ENCODE peak calls at places on chromosome 3, in nine cellular contexts. One of them, this sample, is unnamed.

GRCh38 chr3:81864273-81864672 is 102.8 kb upstream of the GBE1 start:
- DNase-seq in activated gamma-delta T cell treated with Interleukin-2 at 50 U/mL for 16 hours: no peak
- DNase-seq in neural crest cell: no peak
- DNase-seq in HL-60: no peak
- DNase-seq in GM12865: no peak
- DNase-seq in CD8-positive, alpha-beta memory T cell: no peak
- DNase-seq in GM10248: no peak
- DNase-seq in H4: no peak
- DNase-seq in mucosa of gallbladder: no peak
- DNase-seq in this sample: no peak

GRCh38 chr3:14261229-14261628 is 82.6 kb downstream of the LSM3 start:
- DNase-seq in activated gamma-delta T cell treated with Interleukin-2 at 50 U/mL for 16 hours: peak
- DNase-seq in neural crest cell: peak
- DNase-seq in HL-60: peak
- DNase-seq in GM12865: peak
- DNase-seq in CD8-positive, alpha-beta memory T cell: peak
- DNase-seq in GM10248: peak
- DNase-seq in H4: peak
- DNase-seq in mucosa of gallbladder: peak
- DNase-seq in this sample: peak

GRCh38 chr3:57872606-57873005 is 116.5 kb downstream of the SLMAP start:
- DNase-seq in activated gamma-delta T cell treated with Interleukin-2 at 50 U/mL for 16 hours: no peak
- DNase-seq in neural crest cell: no peak
- DNase-seq in HL-60: no peak
- DNase-seq in GM12865: no peak
- DNase-seq in CD8-positive, alpha-beta memory T cell: no peak
- DNase-seq in GM10248: no peak
- DNase-seq in H4: no peak
- DNase-seq in mucosa of gallbladder: no peak
- DNase-seq in this sample: no peak

GRCh38 chr3:4765212-4765611 is 214.0 kb upstream of the BHLHE40 start:
- DNase-seq in activated gamma-delta T cell treated with Interleukin-2 at 50 U/mL for 16 hours: no peak
- DNase-seq in neural crest cell: no peak
- DNase-seq in HL-60: no peak
- DNase-seq in GM12865: no peak
- DNase-seq in CD8-positive, alpha-beta memory T cell: no peak
- DNase-seq in GM10248: no peak
- DNase-seq in H4: no peak
- DNase-seq in mucosa of gallbladder: no peak
- DNase-seq in this sample: no peak

GRCh38 chr3:72901840-72902239 is 14.0 kb downstream of the GXYLT2 start:
- DNase-seq in activated gamma-delta T cell treated with Interleukin-2 at 50 U/mL for 16 hours: no peak
- DNase-seq in neural crest cell: no peak
- DNase-seq in HL-60: no peak
- DNase-seq in GM12865: no peak
- DNase-seq in CD8-positive, alpha-beta memory T cell: no peak
- DNase-seq in GM10248: no peak
- DNase-seq in H4: no peak
- DNase-seq in mucosa of gallbladder: no peak
- DNase-seq in this sample: no peak

GRCh38 chr3:29597376-29598008 is 316.6 kb downstream of the RBMS3 start:
- DNase-seq in activated gamma-delta T cell treated with Interleukin-2 at 50 U/mL for 16 hours: no peak
- DNase-seq in neural crest cell: no peak
- DNase-seq in HL-60: no peak
- DNase-seq in GM12865: no peak
- DNase-seq in CD8-positive, alpha-beta memory T cell: no peak
- DNase-seq in GM10248: no peak
- DNase-seq in H4: no peak
- DNase-seq in mucosa of gallbladder: no peak
- DNase-seq in this sample: no peak

GRCh38 chr3:197970588-197970987 is 10.6 kb downstream of the LMLN start:
- DNase-seq in activated gamma-delta T cell treated with Interleukin-2 at 50 U/mL for 16 hours: no peak
- DNase-seq in neural crest cell: no peak
- DNase-seq in HL-60: no peak
- DNase-seq in GM12865: no peak
- DNase-seq in CD8-positive, alpha-beta memory T cell: no peak
- DNase-seq in GM10248: no peak
- DNase-seq in H4: no peak
- DNase-seq in mucosa of gallbladder: no peak
- DNase-seq in this sample: no peak

GRCh38 chr3:71784201-71784913 is 591 bp downstream of the PROK2 start:
- DNase-seq in activated gamma-delta T cell treated with Interleukin-2 at 50 U/mL for 16 hours: no peak
- DNase-seq in neural crest cell: no peak
- DNase-seq in HL-60: no peak
- DNase-seq in GM12865: no peak
- DNase-seq in CD8-positive, alpha-beta memory T cell: no peak
- DNase-seq in GM10248: no peak
- DNase-seq in H4: no peak
- DNase-seq in mucosa of gallbladder: no peak
- DNase-seq in this sample: no peak

GRCh38 chr3:10763817-10764313 is 52.2 kb upstream of the SLC6A11 start:
- DNase-seq in activated gamma-delta T cell treated with Interleukin-2 at 50 U/mL for 16 hours: no peak
- DNase-seq in neural crest cell: no peak
- DNase-seq in HL-60: no peak
- DNase-seq in GM12865: no peak
- DNase-seq in CD8-positive, alpha-beta memory T cell: no peak
- DNase-seq in GM10248: no peak
- DNase-seq in H4: no peak
- DNase-seq in mucosa of gallbladder: no peak
- DNase-seq in this sample: no peak

GRCh38 chr3:34351857-34352545 is 553.6 kb downstream of the PDCD6IP start:
- DNase-seq in activated gamma-delta T cell treated with Interleukin-2 at 50 U/mL for 16 hours: no peak
- DNase-seq in neural crest cell: no peak
- DNase-seq in HL-60: no peak
- DNase-seq in GM12865: no peak
- DNase-seq in CD8-positive, alpha-beta memory T cell: no peak
- DNase-seq in GM10248: no peak
- DNase-seq in H4: no peak
- DNase-seq in mucosa of gallbladder: no peak
- DNase-seq in this sample: no peak

GRCh38 chr3:13178107-13178506 is 104.9 kb upstream of the IQSEC1 start:
- DNase-seq in activated gamma-delta T cell treated with Interleukin-2 at 50 U/mL for 16 hours: no peak
- DNase-seq in neural crest cell: no peak
- DNase-seq in HL-60: no peak
- DNase-seq in GM12865: no peak
- DNase-seq in CD8-positive, alpha-beta memory T cell: no peak
- DNase-seq in GM10248: no peak
- DNase-seq in H4: no peak
- DNase-seq in mucosa of gallbladder: no peak
- DNase-seq in this sample: no peak

GRCh38 chr3:135762188-135762853 is 203.2 kb upstream of the PPP2R3A start:
- DNase-seq in activated gamma-delta T cell treated with Interleukin-2 at 50 U/mL for 16 hours: no peak
- DNase-seq in neural crest cell: no peak
- DNase-seq in HL-60: no peak
- DNase-seq in GM12865: no peak
- DNase-seq in CD8-positive, alpha-beta memory T cell: no peak
- DNase-seq in GM10248: no peak
- DNase-seq in H4: no peak
- DNase-seq in mucosa of gallbladder: no peak
- DNase-seq in this sample: no peak

GRCh38 chr3:187811580-187812250 is 66.4 kb upstream of the BCL6 start:
- DNase-seq in activated gamma-delta T cell treated with Interleukin-2 at 50 U/mL for 16 hours: no peak
- DNase-seq in neural crest cell: no peak
- DNase-seq in HL-60: peak
- DNase-seq in GM12865: no peak
- DNase-seq in CD8-positive, alpha-beta memory T cell: no peak
- DNase-seq in GM10248: no peak
- DNase-seq in H4: peak
- DNase-seq in mucosa of gallbladder: no peak
- DNase-seq in this sample: no peak

GRCh38 chr3:98855811-98856400 is 45.6 kb downstream of the DCBLD2 start:
- DNase-seq in activated gamma-delta T cell treated with Interleukin-2 at 50 U/mL for 16 hours: no peak
- DNase-seq in neural crest cell: no peak
- DNase-seq in HL-60: no peak
- DNase-seq in GM12865: no peak
- DNase-seq in CD8-positive, alpha-beta memory T cell: no peak
- DNase-seq in GM10248: no peak
- DNase-seq in H4: peak
- DNase-seq in mucosa of gallbladder: no peak
- DNase-seq in this sample: no peak